ENCODE peak calls at places on chromosomes 2 and 18, in nine cellular contexts. S, Y, G, C, Q, N, B, R and V are unnamed samples.

GRCh38 chr2:61411109-61411508 is 59.8 kb downstream of the USP34 start:
- DNase-seq in G (no peak), R (no peak), N (no peak), C (no peak), B (no peak), Y (no peak), Q (no peak), S (no peak), V (no peak)

GRCh38 chr2:18268400-18268799 is 292.1 kb downstream of the RDH14 start:
- DNase-seq in S (peak), G (no peak), C (no peak), Y (no peak), B (peak), R (no peak), N (no peak), Q (no peak), V (no peak)

GRCh38 chr2:119683717-119684443 is 4.9 kb downstream of the TMEM177 start:
- DNase-seq in Q (no peak), G (no peak), C (no peak), S (peak), N (no peak), Y (peak), B (no peak), R (no peak), V (no peak)

GRCh38 chr2:33412920-33413319 is 63.5 kb upstream of the RASGRP3 start:
- DNase-seq in S (peak), G (peak), Q (peak), R (no peak), C (no peak), Y (no peak), N (no peak), B (peak), V (peak)

GRCh38 chr2:71743995-71744675 is 290.8 kb downstream of the DYSF start:
- DNase-seq in Y (no peak), N (no peak), G (no peak), B (no peak), S (no peak), Q (no peak), C (no peak), R (no peak), V (no peak)

GRCh38 chr2:138107288-138107687 is 143.0 kb downstream of the HNMT start:
- DNase-seq in N (no peak), G (no peak), C (no peak), R (no peak), Q (no peak), B (peak), S (no peak), Y (no peak), V (no peak)

GRCh38 chr2:3606370-3607124 is 11.6 kb downstream of the COLEC11 start:
- DNase-seq in Q (no peak), S (no peak), N (no peak), C (no peak), Y (no peak), R (no peak), B (no peak), G (no peak), V (no peak)

GRCh38 chr2:64727013-64727767 is 73.5 kb upstream of the SERTAD2 start:
- DNase-seq in C (no peak), Q (no peak), N (no peak), G (no peak), Y (no peak), S (no peak), B (no peak), R (no peak), V (no peak)

GRCh38 chr2:25125949-25126348 is 42.4 kb downstream of the POMC start:
- DNase-seq in C (no peak), S (no peak), B (no peak), R (no peak), N (no peak), G (no peak), Y (no peak), Q (no peak), V (no peak)

GRCh38 chr18:2969695-2970094 is 43.2 kb downstream of the LPIN2 start:
- DNase-seq in N (no peak), C (no peak), G (no peak), S (no peak), R (no peak), Q (no peak), B (no peak), Y (no peak), V (no peak)

GRCh38 chr2:224151680-224152310 is 112.7 kb upstream of the SERPINE2 start:
- DNase-seq in Y (no peak), C (no peak), Q (no peak), S (no peak), B (no peak), N (no peak), R (no peak), G (no peak), V (no peak)

GRCh38 chr2:120866483-120867140 is 130.9 kb downstream of the GLI2 start:
- DNase-seq in R (no peak), Y (no peak), N (no peak), Q (no peak), C (peak), S (no peak), B (no peak), G (no peak), V (no peak)
- H3K4me3 ChIP-seq in R (peak), Y (peak), N (no peak), Q (peak), C (no peak), S (no peak), B (peak), G (peak), V (peak)

DNA sequence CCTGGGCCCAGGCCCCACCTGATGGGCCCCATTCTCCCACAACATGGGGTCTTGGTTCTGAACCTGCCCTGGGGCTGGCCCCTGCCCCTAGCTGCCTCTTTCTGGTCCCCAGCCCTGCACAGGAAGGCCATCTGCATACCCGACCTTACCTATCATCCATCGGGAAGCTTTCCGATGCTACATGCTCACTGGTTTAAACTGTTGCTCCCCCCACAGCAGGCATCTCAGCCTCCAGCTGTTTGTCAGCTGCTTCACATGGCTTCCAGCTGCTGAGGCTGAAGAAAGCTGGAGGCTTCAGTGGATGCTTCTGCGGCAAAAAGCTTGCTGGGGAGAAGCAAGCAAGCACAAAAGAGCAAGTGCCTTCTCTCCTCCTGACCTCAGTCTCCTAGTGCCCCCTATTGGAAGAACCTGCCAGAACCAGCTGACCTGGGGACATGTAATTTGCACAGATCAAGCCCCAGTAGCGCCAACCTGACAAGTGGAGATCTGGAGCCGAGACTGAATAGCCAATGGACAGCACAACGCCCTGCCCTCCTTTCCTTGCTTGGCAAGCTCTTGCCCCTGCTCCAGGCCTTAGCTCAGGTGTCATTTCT is 24.1 kb upstream of the RHOB start:
- DNase-seq in G (no peak), B (no peak), R (no peak), S (peak), Q (peak), C (no peak), N (no peak), Y (peak), V (no peak)
- TF ChIP-seq CTCF in G (no peak), B (peak), R (peak), S (no peak), Q (no peak), C (no peak), N (peak), Y (no peak), V (peak)

GRCh38 chr2:1856481-1856880 is 112.2 kb upstream of the PXDN start:
- DNase-seq in Q (no peak), G (no peak), R (no peak), N (no peak), S (peak), B (no peak), Y (no peak), C (no peak), V (no peak)

GRCh38 chr2:1858733-1859132 is 114.4 kb upstream of the PXDN start:
- DNase-seq in B (no peak), Q (no peak), R (no peak), N (no peak), Y (no peak), C (no peak), S (no peak), G (no peak), V (no peak)

GRCh38 chr2:1856922-1857321 is 112.6 kb upstream of the PXDN start:
- DNase-seq in G (no peak), Q (peak), C (no peak), Y (no peak), B (peak), N (no peak), S (peak), R (no peak), V (no peak)

GRCh38 chr2:1855150-1855549 is 110.8 kb upstream of the PXDN start:
- DNase-seq in N (no peak), S (peak), C (no peak), Y (no peak), B (peak), Q (no peak), G (no peak), R (no peak), V (peak)

DNA sequence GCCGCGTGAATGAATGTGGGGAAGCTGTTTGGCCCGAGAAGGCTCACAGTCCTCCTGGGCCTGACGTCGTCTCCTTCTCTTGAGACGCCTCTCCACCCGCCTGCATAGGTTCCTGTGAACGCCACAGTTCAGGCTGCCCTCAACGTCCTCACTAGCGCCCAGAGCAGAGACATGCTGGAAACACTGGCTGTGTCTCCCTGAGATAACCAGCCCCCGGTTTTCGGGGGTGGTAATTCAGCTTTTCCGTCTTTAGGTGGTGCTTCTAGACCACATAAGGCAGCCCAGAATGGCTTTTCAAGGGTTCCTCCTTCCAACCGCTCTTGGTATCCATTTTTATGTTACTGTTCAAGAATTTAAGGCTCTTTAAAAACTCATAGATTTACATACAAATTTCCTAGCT is 110.4 kb upstream of the PXDN start:
- DNase-seq in Y (no peak), C (no peak), G (peak), B (peak), Q (peak), S (peak), R (no peak), N (no peak), V (peak)
- H3K4me3 ChIP-seq in Y (no peak), C (no peak), G (no peak), B (peak), Q (no peak), S (peak), R (peak), N (no peak), V (peak)

GRCh38 chr2:206204710-206205109 is 45.0 kb downstream of the EEF1B2 start:
- DNase-seq in Y (no peak), N (no peak), R (no peak), G (no peak), C (no peak), Q (no peak), S (no peak), B (no peak), V (no peak)

GRCh38 chr2:206198677-206199076 is 39.0 kb downstream of the EEF1B2 start:
- DNase-seq in N (no peak), Q (peak), G (no peak), C (no peak), Y (no peak), B (no peak), S (no peak), R (no peak), V (no peak)

GRCh38 chr2:206203331-206203730 is 43.6 kb downstream of the EEF1B2 start:
- DNase-seq in N (no peak), Y (no peak), R (no peak), G (no peak), C (no peak), Q (no peak), S (no peak), B (no peak), V (no peak)

GRCh38 chr2:206201075-206201848 is 41.6 kb downstream of the EEF1B2 start:
- DNase-seq in R (no peak), Q (no peak), Y (no peak), S (no peak), G (no peak), N (no peak), B (no peak), C (no peak), V (no peak)

DNA sequence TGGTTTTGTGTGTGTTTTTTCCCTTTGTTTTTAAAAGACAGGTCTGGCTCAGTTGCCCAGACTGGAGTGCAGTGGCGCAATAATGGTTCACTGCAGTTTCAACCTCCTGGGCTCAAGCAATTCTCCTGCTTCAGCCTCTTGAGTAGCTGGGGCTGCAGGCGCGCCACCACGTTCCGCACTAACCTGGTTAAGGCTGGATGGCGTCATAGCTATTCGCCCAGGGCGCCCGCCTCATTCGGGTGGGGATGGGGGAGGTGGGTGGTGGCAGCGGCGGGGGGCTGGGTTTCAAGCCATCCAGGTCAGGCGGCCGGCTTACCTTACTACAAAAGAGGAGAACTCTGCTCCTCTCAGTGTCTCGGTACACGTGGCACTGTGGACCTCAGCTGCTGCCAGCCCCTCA is 42.8 kb downstream of the EEF1B2 start:
- DNase-seq in Q (no peak), Y (no peak), S (no peak), C (no peak), N (no peak), B (no peak), R (no peak), G (no peak), V (no peak)
- TF ChIP-seq CTCF in Q (no peak), Y (no peak), S (no peak), C (no peak), N (no peak), B (no peak), R (no peak), G (no peak), V (no peak)

GRCh38 chr2:53582556-53582955 is 185.0 kb upstream of the CHAC2 start:
- DNase-seq in C (no peak), R (no peak), N (no peak), S (no peak), G (no peak), Y (no peak), Q (no peak), B (no peak), V (no peak)

GRCh38 chr2:53584986-53585385 is 182.6 kb upstream of the CHAC2 start:
- DNase-seq in R (no peak), B (no peak), N (no peak), Y (no peak), G (no peak), C (no peak), Q (no peak), S (no peak), V (peak)

DNA sequence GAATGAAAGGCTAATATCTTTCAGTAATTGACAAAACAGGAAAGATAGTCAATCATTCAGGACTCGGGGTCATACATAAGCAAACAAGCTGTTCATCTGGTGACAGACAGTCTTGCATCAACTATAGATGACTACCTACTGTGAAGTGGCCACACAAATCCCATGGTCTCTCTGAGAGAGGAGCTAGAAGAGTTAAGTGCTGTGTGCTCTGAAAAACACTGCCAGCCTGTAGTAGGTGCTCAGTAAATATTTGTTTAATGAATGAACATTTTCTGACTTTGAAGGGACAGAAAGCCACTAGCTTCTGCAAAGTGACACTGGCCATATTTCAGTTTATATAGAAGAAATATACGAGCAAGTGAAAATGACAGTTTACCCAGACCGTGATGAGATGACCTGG is 184.0 kb upstream of the CHAC2 start:
- DNase-seq in Y (no peak), N (no peak), R (no peak), C (no peak), Q (no peak), B (no peak), G (no peak), S (no peak), V (no peak)
- H3K4me3 ChIP-seq in Y (no peak), N (no peak), R (no peak), C (no peak), Q (no peak), B (no peak), G (no peak), S (no peak), V (no peak)

GRCh38 chr18:24672165-24672950 is 211.9 kb downstream of the HRH4 start:
- DNase-seq in B (no peak), S (no peak), G (no peak), Y (no peak), Q (no peak), R (no peak), N (no peak), C (no peak), V (no peak)
- TF ChIP-seq CTCF in B (no peak), S (no peak), G (no peak), Y (no peak), Q (no peak), R (peak), N (no peak), C (no peak), V (no peak)